ENCODE peak calls at places on chromosomes 5 and 9, in five cellular contexts. One of them, this sample, is unnamed.
A peak's percentile ranks its signal among the peaks of the same experiment; 100 is the strongest.

GRCh38 chr5:57432876-57433275 is 49.7 kb downstream of the ACTBL2 start:
- DNase-seq in uterus: no peak
- DNase-seq in upper lobe of left lung: no peak
- DNase-seq in stomach: no peak
- DNase-seq in heart left ventricle: no peak
- DNase-seq in this sample: no peak

GRCh38 chr9:133839822-133840329 is 101.7 kb upstream of the SARDH start:
- DNase-seq in stomach: no peak
- DNase-seq in uterus: no peak
- DNase-seq in heart left ventricle: no peak
- DNase-seq in upper lobe of left lung: no peak
- DNase-seq in this sample: no peak

GRCh38 chr5:1878050-1878849 is 4.5 kb downstream of the IRX4 start:
- DNase-seq in upper lobe of left lung: peak; percentile 81
- DNase-seq in uterus: no peak
- DNase-seq in heart left ventricle: no peak
- DNase-seq in stomach: no peak
- DNase-seq in this sample: no peak

GRCh38 chr9:90642570-90643539 is at the start of gene DIRAS2:
- DNase-seq in upper lobe of left lung: peak; percentile 92
- DNase-seq in stomach: peak; percentile 67
- DNase-seq in heart left ventricle: peak; percentile 72
- DNase-seq in uterus: peak; percentile 24
- DNase-seq in this sample: no peak

GRCh38 chr9:136742640-136743391 is at the start of gene LCN10:
- DNase-seq in heart left ventricle: peak; percentile 57
- DNase-seq in stomach: no peak
- DNase-seq in uterus: no peak
- DNase-seq in upper lobe of left lung: peak; percentile 83
- DNase-seq in this sample: no peak

GRCh38 chr5:123549256-123549904 is 37.4 kb downstream of the CSNK1G3 start:
- DNase-seq in upper lobe of left lung: no peak
- DNase-seq in stomach: no peak
- DNase-seq in uterus: no peak
- DNase-seq in heart left ventricle: no peak
- DNase-seq in this sample: no peak

GRCh38 chr5:42923710-42924109 is 112.0 kb upstream of the SELENOP start:
- DNase-seq in uterus: no peak
- DNase-seq in upper lobe of left lung: no peak
- DNase-seq in heart left ventricle: no peak
- DNase-seq in stomach: no peak
- DNase-seq in this sample: no peak

GRCh38 chr9:94056442-94056974 is 27.8 kb upstream of the PTPDC1 start:
- DNase-seq in uterus: no peak
- DNase-seq in upper lobe of left lung: no peak
- DNase-seq in heart left ventricle: no peak
- DNase-seq in stomach: no peak
- DNase-seq in this sample: no peak

GRCh38 chr9:131959056-131959455 is 120.6 kb downstream of the MED27 start:
- DNase-seq in stomach: no peak
- DNase-seq in upper lobe of left lung: no peak
- DNase-seq in uterus: no peak
- DNase-seq in heart left ventricle: no peak
- DNase-seq in this sample: no peak

GRCh38 chr5:112907166-112907611 is 14.8 kb downstream of the REEP5 start:
- DNase-seq in stomach: no peak
- DNase-seq in heart left ventricle: no peak
- DNase-seq in upper lobe of left lung: no peak
- DNase-seq in uterus: no peak
- DNase-seq in this sample: no peak

GRCh38 chr5:40385544-40385943 is 294.2 kb upstream of the PTGER4 start:
- DNase-seq in heart left ventricle: no peak
- DNase-seq in upper lobe of left lung: no peak
- DNase-seq in stomach: no peak
- DNase-seq in uterus: no peak
- DNase-seq in this sample: no peak

GRCh38 chr5:1464096-1464446 is 18.8 kb upstream of the SLC6A3 start:
- DNase-seq in upper lobe of left lung: no peak
- DNase-seq in stomach: no peak
- DNase-seq in heart left ventricle: no peak
- DNase-seq in uterus: no peak
- DNase-seq in this sample: no peak

GRCh38 chr5:150538007-150538917 is 30.3 kb downstream of the NDST1 start:
- DNase-seq in upper lobe of left lung: no peak
- DNase-seq in heart left ventricle: no peak
- DNase-seq in stomach: no peak
- DNase-seq in uterus: no peak
- DNase-seq in this sample: no peak
- H3K27ac ChIP-seq in upper lobe of left lung: no peak overlapping the region
- H3K27ac ChIP-seq in heart left ventricle: peak overlapping the region; percentile 36
- H3K27ac ChIP-seq in stomach: no peak overlapping the region
- H3K27ac ChIP-seq in uterus: no peak overlapping the region
- H3K27ac ChIP-seq in this sample: peak overlapping the region; percentile 42

DNA sequence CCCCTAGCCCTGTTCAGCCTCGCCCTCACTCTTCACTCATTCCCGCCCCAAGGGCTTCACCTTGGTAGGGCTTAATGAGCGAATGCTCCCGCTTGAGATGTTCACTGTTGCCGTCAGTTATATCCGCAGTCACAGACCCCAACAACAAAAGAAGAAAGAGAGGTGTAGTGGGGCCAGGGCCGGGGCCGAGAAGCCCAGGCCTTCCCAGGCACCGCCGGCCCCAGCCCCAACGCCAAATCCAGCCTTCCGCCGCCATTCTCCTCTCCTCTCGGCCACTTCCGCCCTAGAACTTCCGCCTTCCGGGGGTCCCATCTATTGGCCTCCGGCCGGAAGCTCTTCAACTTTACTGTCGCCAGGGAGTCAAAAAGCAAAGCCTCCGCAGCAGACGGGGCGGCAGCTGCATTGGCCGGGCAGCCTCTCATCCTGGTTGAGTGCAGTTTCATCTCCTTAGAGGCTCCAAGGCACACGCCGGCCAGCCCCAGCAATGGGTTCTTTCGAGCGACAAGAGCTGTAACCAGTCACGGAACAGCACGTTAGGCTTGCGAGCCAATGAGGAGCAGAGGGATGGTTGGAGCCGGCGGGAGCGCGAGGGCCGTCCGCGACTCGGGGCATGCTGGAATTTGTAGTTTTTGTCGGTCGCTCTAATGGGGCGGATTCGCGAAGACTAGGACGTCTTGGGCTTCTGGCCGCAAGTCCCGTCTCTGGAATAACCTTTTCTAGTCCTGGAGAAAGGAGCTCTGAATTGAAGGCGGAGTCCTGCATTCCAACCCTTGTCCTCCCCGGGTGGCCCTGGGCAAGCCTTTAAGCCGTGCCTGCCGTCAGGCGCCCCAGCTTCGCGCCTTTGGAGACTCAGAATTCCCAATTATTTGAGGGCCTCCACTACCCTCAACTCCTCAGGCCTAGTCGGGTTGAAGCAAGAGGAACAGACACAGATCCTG is at the start of gene LMAN2:
- DNase-seq in upper lobe of left lung: peak; percentile 94
- DNase-seq in stomach: peak; percentile 96
- DNase-seq in heart left ventricle: peak; percentile 93
- DNase-seq in uterus: peak; percentile 92
- DNase-seq in this sample: peak; percentile 82
- H3K4me1 ChIP-seq in upper lobe of left lung: peaks cover 30% of the 10 kb centered on the region
- H3K4me1 ChIP-seq in stomach: peaks cover 48% of the 10 kb centered on the region
- H3K4me1 ChIP-seq in heart left ventricle: peaks cover 9% of the 10 kb centered on the region
- H3K4me1 ChIP-seq in uterus: peaks cover 6% of the 10 kb centered on the region
- H3K4me1 ChIP-seq in this sample: peaks cover 35% of the 10 kb centered on the region

GRCh38 chr5:98639258-98639657 is 134.2 kb upstream of the RGMB start:
- DNase-seq in heart left ventricle: no peak
- DNase-seq in upper lobe of left lung: no peak
- DNase-seq in stomach: no peak
- DNase-seq in uterus: no peak
- DNase-seq in this sample: no peak

GRCh38 chr5:98635631-98636030 is 137.8 kb upstream of the RGMB start:
- DNase-seq in upper lobe of left lung: no peak
- DNase-seq in stomach: no peak
- DNase-seq in heart left ventricle: no peak
- DNase-seq in uterus: no peak
- DNase-seq in this sample: no peak

GRCh38 chr5:98638111-98638510 is 135.4 kb upstream of the RGMB start:
- DNase-seq in uterus: no peak
- DNase-seq in heart left ventricle: no peak
- DNase-seq in stomach: no peak
- DNase-seq in upper lobe of left lung: no peak
- DNase-seq in this sample: no peak

GRCh38 chr5:98637607-98638006 is 135.9 kb upstream of the RGMB start:
- DNase-seq in stomach: no peak
- DNase-seq in uterus: no peak
- DNase-seq in heart left ventricle: no peak
- DNase-seq in upper lobe of left lung: no peak
- DNase-seq in this sample: no peak

DNA sequence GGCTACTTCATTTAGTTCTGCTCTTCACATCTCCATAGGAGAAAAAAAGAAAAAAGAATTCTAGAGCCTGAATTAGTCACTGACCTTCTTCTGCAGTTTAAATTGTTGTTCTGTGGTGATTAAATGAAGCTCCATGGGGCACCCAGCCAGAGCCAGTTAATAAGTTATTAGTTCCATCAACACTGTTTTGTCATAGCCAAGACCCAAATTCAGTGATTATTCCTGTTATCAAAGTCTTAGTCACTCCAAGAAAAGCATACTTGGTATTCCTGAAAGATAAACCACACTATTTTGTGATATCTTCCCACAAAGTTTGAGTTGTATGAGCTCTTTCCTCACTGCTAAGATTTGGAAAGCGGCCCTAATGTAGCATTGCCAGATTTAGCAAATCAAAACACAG is 134.8 kb upstream of the RGMB start:
- DNase-seq in upper lobe of left lung: no peak
- DNase-seq in heart left ventricle: no peak
- DNase-seq in uterus: no peak
- DNase-seq in stomach: no peak
- DNase-seq in this sample: no peak
- TF ChIP-seq POLR2A in upper lobe of left lung: no peak
- TF ChIP-seq POLR2A in heart left ventricle: no peak
- TF ChIP-seq POLR2A in uterus: no peak
- TF ChIP-seq POLR2A in stomach: no peak
- TF ChIP-seq POLR2A in this sample: no peak

DNA sequence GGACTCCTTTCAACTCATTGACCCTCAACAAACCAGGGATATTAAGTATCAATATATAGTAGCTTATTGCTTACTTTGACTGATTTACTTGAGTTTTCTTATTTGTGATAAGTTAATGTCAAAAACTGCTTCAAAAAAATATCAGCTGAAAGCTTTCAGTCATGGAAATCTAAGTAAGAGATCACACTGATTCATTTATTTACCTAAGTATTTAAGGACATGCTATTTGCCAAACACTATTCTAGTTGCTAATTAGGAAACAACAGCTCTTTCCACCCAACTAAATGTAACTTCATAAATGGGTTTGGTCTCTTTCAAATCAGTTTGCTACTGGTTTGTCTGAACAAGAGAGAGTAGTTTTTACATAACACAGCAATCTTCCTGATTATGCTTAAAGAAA is 48.2 kb downstream of the CHD1 start:
- DNase-seq in stomach: no peak
- DNase-seq in uterus: no peak
- DNase-seq in heart left ventricle: no peak
- DNase-seq in upper lobe of left lung: no peak
- DNase-seq in this sample: no peak
- H3K27ac ChIP-seq in stomach: no peak overlapping the region
- H3K27ac ChIP-seq in uterus: no peak overlapping the region
- H3K27ac ChIP-seq in heart left ventricle: no peak overlapping the region
- H3K27ac ChIP-seq in upper lobe of left lung: no peak overlapping the region
- H3K27ac ChIP-seq in this sample: no peak overlapping the region

DNA sequence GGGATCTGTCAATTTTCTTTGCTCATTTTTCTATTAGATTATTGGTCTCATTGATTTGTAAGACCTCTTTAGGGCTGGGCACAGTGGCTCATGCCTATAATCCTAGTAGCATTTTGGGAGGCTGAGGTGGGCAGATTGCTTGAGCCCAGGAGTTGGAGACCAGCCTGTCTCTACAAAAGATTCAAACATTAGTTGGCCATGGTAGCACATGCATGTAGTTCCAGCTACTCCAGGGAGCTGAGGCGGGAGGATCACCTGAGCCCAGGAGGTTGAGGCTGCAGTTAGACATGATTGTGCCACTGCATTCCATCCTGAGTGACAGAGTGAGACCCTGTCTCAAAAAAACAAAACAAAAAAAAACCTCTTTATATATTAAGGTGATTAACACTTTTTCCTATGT is 6.4 kb upstream of the SHROOM1 start:
- DNase-seq in uterus: no peak
- DNase-seq in heart left ventricle: no peak
- DNase-seq in upper lobe of left lung: no peak
- DNase-seq in stomach: no peak
- DNase-seq in this sample: no peak
- H3K4me1 ChIP-seq in uterus: no peaks in the 10 kb centered on the region
- H3K4me1 ChIP-seq in heart left ventricle: peaks cover 8% of the 10 kb centered on the region
- H3K4me1 ChIP-seq in upper lobe of left lung: peaks cover 23% of the 10 kb centered on the region
- H3K4me1 ChIP-seq in stomach: peaks cover 19% of the 10 kb centered on the region
- H3K4me1 ChIP-seq in this sample: peaks cover 16% of the 10 kb centered on the region

GRCh38 chr5:177311723-177312648 is at the start of gene MXD3:
- DNase-seq in heart left ventricle: peak; percentile 97
- DNase-seq in stomach: peak; percentile 98
- DNase-seq in uterus: peak; percentile 96
- DNase-seq in upper lobe of left lung: peak; percentile 97
- DNase-seq in this sample: peak; percentile 76
- TF ChIP-seq POLR2A in heart left ventricle: no peak
- TF ChIP-seq POLR2A in stomach: no peak
- TF ChIP-seq POLR2A in uterus: no peak
- TF ChIP-seq POLR2A in upper lobe of left lung: no peak
- TF ChIP-seq POLR2A in this sample: no peak

GRCh38 chr9:80070071-80070742 is 498.4 kb downstream of the TLE4 start:
- DNase-seq in stomach: no peak
- DNase-seq in upper lobe of left lung: no peak
- DNase-seq in heart left ventricle: no peak
- DNase-seq in uterus: no peak
- DNase-seq in this sample: no peak

GRCh38 chr9:80072406-80072805 is 500.6 kb downstream of the TLE4 start:
- DNase-seq in heart left ventricle: no peak
- DNase-seq in stomach: no peak
- DNase-seq in uterus: no peak
- DNase-seq in upper lobe of left lung: no peak
- DNase-seq in this sample: no peak

GRCh38 chr9:80062581-80062980 is 490.8 kb downstream of the TLE4 start:
- DNase-seq in heart left ventricle: no peak
- DNase-seq in stomach: no peak
- DNase-seq in upper lobe of left lung: no peak
- DNase-seq in uterus: no peak
- DNase-seq in this sample: no peak

GRCh38 chr9:80061940-80062339 is 490.2 kb downstream of the TLE4 start:
- DNase-seq in uterus: no peak
- DNase-seq in heart left ventricle: no peak
- DNase-seq in stomach: no peak
- DNase-seq in upper lobe of left lung: no peak
- DNase-seq in this sample: no peak

GRCh38 chr9:80066931-80067330 is 495.2 kb downstream of the TLE4 start:
- DNase-seq in uterus: no peak
- DNase-seq in heart left ventricle: no peak
- DNase-seq in upper lobe of left lung: no peak
- DNase-seq in stomach: no peak
- DNase-seq in this sample: no peak
- H3K27ac ChIP-seq in uterus: no peak overlapping the region
- H3K27ac ChIP-seq in heart left ventricle: no peak overlapping the region
- H3K27ac ChIP-seq in upper lobe of left lung: no peak overlapping the region
- H3K27ac ChIP-seq in stomach: no peak overlapping the region
- H3K27ac ChIP-seq in this sample: no peak overlapping the region